ENCODE peak calls at places on chromosomes 12 and 14, in six cellular contexts. One of them, this sample, is unnamed.

GRCh38 chr12:42945927-42946326 is 356.4 kb upstream of the PRICKLE1 start:
- DNase-seq in SK-N-SH: no peak
- DNase-seq in GM12878: no peak
- DNase-seq in HepG2: no peak
- DNase-seq in HCT116: no peak
- DNase-seq in K562: no peak
- DNase-seq in this sample: no peak

GRCh38 chr12:67525500-67525884 is 123.1 kb upstream of the DYRK2 start:
- DNase-seq in HCT116: no peak
- DNase-seq in SK-N-SH: no peak
- DNase-seq in K562: no peak
- DNase-seq in GM12878: no peak
- DNase-seq in HepG2: no peak
- DNase-seq in this sample: peak

GRCh38 chr12:28645891-28646290 is 455.6 kb downstream of the CCDC91 start:
- DNase-seq in HCT116: no peak
- DNase-seq in SK-N-SH: no peak
- DNase-seq in GM12878: no peak
- DNase-seq in K562: no peak
- DNase-seq in HepG2: no peak
- DNase-seq in this sample: peak

GRCh38 chr14:81565441-81566290 is 32.0 kb upstream of the SEL1L start:
- DNase-seq in K562: peak
- DNase-seq in HepG2: peak
- DNase-seq in GM12878: no peak
- DNase-seq in HCT116: peak
- DNase-seq in SK-N-SH: no peak
- DNase-seq in this sample: peak

GRCh38 chr12:90959538-90960139 is 4.7 kb upstream of the CCER1 start:
- DNase-seq in GM12878: no peak
- DNase-seq in K562: peak
- DNase-seq in HepG2: peak
- DNase-seq in HCT116: peak
- DNase-seq in SK-N-SH: peak
- DNase-seq in this sample: peak

GRCh38 chr12:1916396-1917171 is 1.9 kb downstream of the CACNA2D4 start:
- DNase-seq in HCT116: no peak
- DNase-seq in GM12878: no peak
- DNase-seq in K562: peak
- DNase-seq in SK-N-SH: peak
- DNase-seq in HepG2: no peak
- DNase-seq in this sample: no peak

GRCh38 chr14:68365228-68365627 is 427.6 kb downstream of the ZFP36L1 start:
- DNase-seq in K562: no peak
- DNase-seq in HCT116: peak
- DNase-seq in SK-N-SH: no peak
- DNase-seq in HepG2: no peak
- DNase-seq in GM12878: no peak
- DNase-seq in this sample: no peak

GRCh38 chr14:76950043-76951020 is 78.2 kb downstream of the IRF2BPL start:
- DNase-seq in GM12878: no peak
- DNase-seq in HCT116: no peak
- DNase-seq in HepG2: no peak
- DNase-seq in K562: no peak
- DNase-seq in SK-N-SH: no peak
- DNase-seq in this sample: no peak

GRCh38 chr12:54304187-54304810 is 3.5 kb upstream of the NFE2 start:
- DNase-seq in HepG2: peak
- DNase-seq in SK-N-SH: no peak
- DNase-seq in HCT116: no peak
- DNase-seq in K562: peak
- DNase-seq in GM12878: no peak
- DNase-seq in this sample: peak

GRCh38 chr12:4069046-4070010 is 196.1 kb upstream of the PARP11 start:
- DNase-seq in HepG2: no peak
- DNase-seq in K562: no peak
- DNase-seq in SK-N-SH: no peak
- DNase-seq in HCT116: no peak
- DNase-seq in GM12878: no peak
- DNase-seq in this sample: no peak

GRCh38 chr14:69693823-69694729 is 72.9 kb upstream of the SRSF5 start:
- DNase-seq in GM12878: no peak
- DNase-seq in HepG2: peak
- DNase-seq in K562: peak
- DNase-seq in SK-N-SH: no peak
- DNase-seq in HCT116: no peak
- DNase-seq in this sample: no peak

GRCh38 chr12:9701380-9702154 is 31.3 kb downstream of the CLECL1 start:
- DNase-seq in K562: no peak
- DNase-seq in SK-N-SH: no peak
- DNase-seq in HCT116: no peak
- DNase-seq in GM12878: no peak
- DNase-seq in HepG2: no peak
- DNase-seq in this sample: no peak

GRCh38 chr14:65098586-65098985 is 3.7 kb downstream of the MAX start:
- DNase-seq in HepG2: no peak
- DNase-seq in K562: no peak
- DNase-seq in HCT116: no peak
- DNase-seq in SK-N-SH: no peak
- DNase-seq in GM12878: peak
- DNase-seq in this sample: no peak

GRCh38 chr12:115000038-115000437 is 316.1 kb upstream of the TBX3 start:
- DNase-seq in K562: no peak
- DNase-seq in SK-N-SH: no peak
- DNase-seq in HepG2: peak
- DNase-seq in GM12878: peak
- DNase-seq in HCT116: peak
- DNase-seq in this sample: no peak

GRCh38 chr12:94134226-94134795 is 14.1 kb upstream of the PLXNC1 start:
- DNase-seq in HepG2: peak
- DNase-seq in GM12878: no peak
- DNase-seq in SK-N-SH: peak
- DNase-seq in HCT116: peak
- DNase-seq in K562: peak
- DNase-seq in this sample: peak

GRCh38 chr12:58931518-58931917 is 11.2 kb upstream of the LRIG3 start:
- DNase-seq in HCT116: no peak
- DNase-seq in K562: no peak
- DNase-seq in GM12878: no peak
- DNase-seq in HepG2: no peak
- DNase-seq in SK-N-SH: no peak
- DNase-seq in this sample: peak

GRCh38 chr14:94461526-94462218 is 9.1 kb upstream of the SERPINA11 start:
- DNase-seq in GM12878: no peak
- DNase-seq in SK-N-SH: no peak
- DNase-seq in K562: no peak
- DNase-seq in HepG2: no peak
- DNase-seq in HCT116: no peak
- DNase-seq in this sample: no peak

GRCh38 chr12:113882690-113883089 is 83.4 kb downstream of the RBM19 start:
- DNase-seq in HCT116: no peak
- DNase-seq in HepG2: no peak
- DNase-seq in K562: no peak
- DNase-seq in GM12878: no peak
- DNase-seq in SK-N-SH: no peak
- DNase-seq in this sample: no peak

GRCh38 chr14:62778847-62779246 is 266.4 kb downstream of the KCNH5 start:
- DNase-seq in K562: no peak
- DNase-seq in GM12878: no peak
- DNase-seq in HCT116: no peak
- DNase-seq in HepG2: no peak
- DNase-seq in SK-N-SH: no peak
- DNase-seq in this sample: no peak

GRCh38 chr12:107200394-107200793 is 107.0 kb upstream of the CRY1 start:
- DNase-seq in HCT116: peak
- DNase-seq in SK-N-SH: no peak
- DNase-seq in GM12878: no peak
- DNase-seq in K562: no peak
- DNase-seq in HepG2: peak
- DNase-seq in this sample: no peak

GRCh38 chr12:56634242-56634836 is 4.2 kb upstream of the BAZ2A start:
- DNase-seq in SK-N-SH: peak
- DNase-seq in HepG2: peak
- DNase-seq in K562: peak
- DNase-seq in GM12878: no peak
- DNase-seq in HCT116: peak
- DNase-seq in this sample: peak

GRCh38 chr12:76628745-76629144 is 69.2 kb upstream of the OSBPL8 start:
- DNase-seq in SK-N-SH: no peak
- DNase-seq in GM12878: no peak
- DNase-seq in HepG2: no peak
- DNase-seq in K562: no peak
- DNase-seq in HCT116: no peak
- DNase-seq in this sample: no peak

GRCh38 chr12:110776410-110776809 is 33.7 kb upstream of the PPP1CC start:
- DNase-seq in HepG2: no peak
- DNase-seq in HCT116: no peak
- DNase-seq in SK-N-SH: no peak
- DNase-seq in K562: no peak
- DNase-seq in GM12878: peak
- DNase-seq in this sample: no peak

GRCh38 chr14:50301914-50302313 is 10.1 kb downstream of the L2HGDH start:
- DNase-seq in HCT116: no peak
- DNase-seq in HepG2: no peak
- DNase-seq in SK-N-SH: no peak
- DNase-seq in K562: no peak
- DNase-seq in GM12878: no peak
- DNase-seq in this sample: no peak

GRCh38 chr12:50633950-50634349 is 129.2 kb downstream of the DIP2B start:
- DNase-seq in HCT116: no peak
- DNase-seq in K562: no peak
- DNase-seq in HepG2: no peak
- DNase-seq in SK-N-SH: no peak
- DNase-seq in GM12878: no peak
- DNase-seq in this sample: no peak

GRCh38 chr12:50635857-50636256 is 128.0 kb upstream of the ATF1 start:
- DNase-seq in K562: no peak
- DNase-seq in HepG2: no peak
- DNase-seq in HCT116: no peak
- DNase-seq in SK-N-SH: no peak
- DNase-seq in GM12878: no peak
- DNase-seq in this sample: no peak

GRCh38 chr12:50635356-50635755 is 128.5 kb upstream of the ATF1 start:
- DNase-seq in HCT116: no peak
- DNase-seq in GM12878: no peak
- DNase-seq in HepG2: no peak
- DNase-seq in SK-N-SH: no peak
- DNase-seq in K562: no peak
- DNase-seq in this sample: no peak

GRCh38 chr12:50636505-50636904 is 127.4 kb upstream of the ATF1 start:
- DNase-seq in SK-N-SH: no peak
- DNase-seq in HCT116: no peak
- DNase-seq in GM12878: no peak
- DNase-seq in HepG2: no peak
- DNase-seq in K562: no peak
- DNase-seq in this sample: no peak

GRCh38 chr12:50634379-50634778 is 129.5 kb upstream of the ATF1 start:
- DNase-seq in K562: no peak
- DNase-seq in HCT116: no peak
- DNase-seq in SK-N-SH: no peak
- DNase-seq in HepG2: no peak
- DNase-seq in GM12878: no peak
- DNase-seq in this sample: no peak
- H2AFZ ChIP-seq in K562: no peak
- H2AFZ ChIP-seq in HCT116: no peak
- H2AFZ ChIP-seq in SK-N-SH: no peak
- H2AFZ ChIP-seq in HepG2: no peak
- H2AFZ ChIP-seq in GM12878: no peak
- H2AFZ ChIP-seq in this sample: no peak

GRCh38 chr12:119479121-119479561 is 114.4 kb upstream of the TMEM233 start:
- DNase-seq in HCT116: no peak
- DNase-seq in K562: no peak
- DNase-seq in HepG2: no peak
- DNase-seq in SK-N-SH: no peak
- DNase-seq in GM12878: no peak
- DNase-seq in this sample: no peak
- TF ChIP-seq POLR2AphosphoS5 in HCT116: no peak
- TF ChIP-seq POLR2AphosphoS5 in K562: no peak
- TF ChIP-seq POLR2AphosphoS5 in HepG2: no peak
- TF ChIP-seq POLR2AphosphoS5 in SK-N-SH: no peak
- TF ChIP-seq POLR2AphosphoS5 in GM12878: no peak
- TF ChIP-seq POLR2AphosphoS5 in this sample: no peak

DNA sequence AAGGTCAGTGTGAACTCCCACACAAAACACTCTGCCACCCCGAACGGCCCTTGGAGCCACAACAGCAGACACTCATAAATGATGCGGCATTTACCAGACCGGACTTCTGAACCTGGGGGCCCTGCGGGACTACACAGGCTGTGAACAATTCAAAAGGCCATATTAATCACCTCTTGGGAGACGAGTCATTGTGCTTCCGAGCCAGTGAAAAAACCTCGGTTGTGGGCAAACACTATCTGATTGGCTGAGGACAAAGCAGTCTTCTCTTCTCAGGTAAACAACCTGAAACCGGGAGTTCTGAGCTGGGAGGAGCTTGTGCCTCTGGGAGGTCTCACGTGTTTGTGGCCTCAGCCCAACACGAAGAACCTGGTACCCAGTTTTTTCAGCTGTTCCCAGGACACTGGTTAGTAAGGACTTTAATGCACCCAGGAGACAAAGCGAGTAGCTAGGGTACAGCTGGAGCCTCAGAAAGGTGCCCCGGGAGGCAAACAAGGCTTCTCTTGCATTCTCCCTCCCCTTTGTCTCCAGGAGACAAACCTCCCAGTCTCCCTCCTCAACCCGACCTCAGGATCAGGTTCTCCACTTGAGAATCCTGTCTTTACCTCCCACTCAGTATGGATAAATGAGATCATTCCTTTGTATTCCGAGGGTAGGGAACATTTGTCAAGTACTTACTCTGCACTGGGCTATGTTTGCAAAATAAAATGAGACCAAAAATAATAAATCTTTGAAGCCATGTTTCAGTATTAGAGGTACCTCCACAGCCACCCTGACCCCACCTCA is 35.2 kb downstream of the VWF start:
- DNase-seq in SK-N-SH: no peak
- DNase-seq in K562: no peak
- DNase-seq in HCT116: peak
- DNase-seq in GM12878: no peak
- DNase-seq in HepG2: peak
- DNase-seq in this sample: peak
- H2AFZ ChIP-seq in SK-N-SH: peak
- H2AFZ ChIP-seq in K562: no peak
- H2AFZ ChIP-seq in HCT116: peak
- H2AFZ ChIP-seq in GM12878: no peak
- H2AFZ ChIP-seq in HepG2: no peak
- H2AFZ ChIP-seq in this sample: peak

GRCh38 chr12:17579148-17580026 is 510.6 kb downstream of the RERGL start:
- DNase-seq in HCT116: no peak
- DNase-seq in SK-N-SH: no peak
- DNase-seq in HepG2: no peak
- DNase-seq in GM12878: no peak
- DNase-seq in K562: no peak
- DNase-seq in this sample: peak
- TF ChIP-seq POLR2AphosphoS5 in HCT116: no peak
- TF ChIP-seq POLR2AphosphoS5 in SK-N-SH: no peak
- TF ChIP-seq POLR2AphosphoS5 in HepG2: no peak
- TF ChIP-seq POLR2AphosphoS5 in GM12878: no peak
- TF ChIP-seq POLR2AphosphoS5 in K562: no peak
- TF ChIP-seq POLR2AphosphoS5 in this sample: no peak

This sample was measured in GM23338.